ENCODE peak calls at places on chromosomes 3 and 15, in six cellular contexts. A is prostate gland, E is suprapubic skin, I is GM23338, D is endothelial cell of umbilical vein, Q is GM12878. C is an unnamed sample.

GRCh38 chr15:100794008-100794407 is 85.6 kb upstream of the ALDH1A3 start:
- DNase-seq in A (no peak), E (no peak), I (no peak), D (no peak), Q (no peak), C (no peak)

GRCh38 chr3:33787328-33788009 is 11.0 kb upstream of the PDCD6IP start:
- DNase-seq in A (peak; percentile 79), E (no peak), I (peak; percentile 92), D (peak; percentile 71), Q (no peak), C (no peak)

GRCh38 chr15:29090617-29091466 is 178.8 kb downstream of the NSMCE3 start:
- DNase-seq in A (no peak), E (no peak), I (peak; percentile 78), D (no peak), Q (no peak), C (no peak)

GRCh38 chr3:182027366-182027765 is 315.6 kb downstream of the SOX2 start:
- DNase-seq in A (no peak), E (no peak), I (no peak), D (no peak), Q (no peak), C (no peak)

GRCh38 chr3:114035146-114035545 is 21.2 kb downstream of the CCDC191 start:
- DNase-seq in A (no peak), E (no peak), I (no peak), D (no peak), Q (no peak), C (no peak)

GRCh38 chr3:148400754-148401153 is 296.9 kb upstream of the AGTR1 start:
- DNase-seq in A (no peak), E (no peak), I (no peak), D (no peak), Q (no peak), C (no peak)

GRCh38 chr3:178289544-178290160 is 246.6 kb upstream of the KCNMB2 start:
- DNase-seq in A (peak; percentile 14), E (no peak), I (no peak), D (no peak), Q (no peak), C (no peak)

GRCh38 chr15:75058127-75058905 is 34.9 kb downstream of the PPCDC start:
- DNase-seq in A (no peak), E (no peak), I (peak; percentile 17), D (no peak), Q (no peak), C (peak; percentile 78)

GRCh38 chr3:62755285-62755684 is 119.9 kb downstream of the CADPS start:
- DNase-seq in A (no peak), E (no peak), I (no peak), D (no peak), Q (no peak), C (no peak)

GRCh38 chr15:38668433-38669159 is 104.0 kb upstream of the RASGRP1 start:
- DNase-seq in A (no peak), E (no peak), I (no peak), D (no peak), Q (no peak), C (no peak)

GRCh38 chr3:108175352-108175751 is 46.9 kb downstream of the IFT57 start:
- DNase-seq in A (no peak), E (no peak), I (peak; percentile 8), D (no peak), Q (no peak), C (no peak)

GRCh38 chr15:33152502-33153109 is 41.9 kb downstream of the FMN1 start:
- DNase-seq in A (no peak), E (no peak), I (no peak), D (no peak), Q (no peak), C (no peak)

GRCh38 chr3:13705702-13706280 is 156.9 kb downstream of the FBLN2 start:
- DNase-seq in A (no peak), E (peak; percentile 40), I (no peak), D (no peak), Q (no peak), C (peak; percentile 62)

GRCh38 chr15:76149291-76149910 is 89.6 kb downstream of the TMEM266 start:
- DNase-seq in A (no peak), E (no peak), I (no peak), D (no peak), Q (no peak), C (no peak)

GRCh38 chr3:132726341-132726823 is 4.2 kb upstream of the NPHP3 start:
- DNase-seq in A (no peak), E (no peak), I (peak; percentile 59), D (peak; percentile 68), Q (no peak), C (no peak)

GRCh38 chr15:41690636-41691035 is 30.4 kb downstream of the MGA start:
- DNase-seq in A (no peak), E (no peak), I (no peak), D (no peak), Q (no peak), C (no peak)

GRCh38 chr15:91141102-91141501 is 41.0 kb downstream of the SV2B start:
- DNase-seq in A (no peak), E (no peak), I (no peak), D (no peak), Q (no peak), C (no peak)

GRCh38 chr3:145882416-145882815 is 278.6 kb downstream of the PLOD2 start:
- DNase-seq in A (no peak), E (no peak), I (no peak), D (no peak), Q (no peak), C (no peak)

GRCh38 chr3:135034291-135034768 is 239.3 kb downstream of the EPHB1 start:
- DNase-seq in A (no peak), E (no peak), I (no peak), D (no peak), Q (no peak), C (no peak)

GRCh38 chr15:60047701-60048100 is 43.6 kb downstream of the FOXB1 start:
- DNase-seq in A (no peak), E (no peak), I (no peak), D (no peak), Q (no peak), C (no peak)

GRCh38 chr3:80696280-80696679 is 928.5 kb upstream of the ROBO1 start:
- DNase-seq in A (peak; percentile 74), E (no peak), I (peak; percentile 21), D (peak; percentile 41), Q (no peak), C (no peak)

GRCh38 chr3:149810846-149811245 is 2.2 kb upstream of the RNF13 start:
- DNase-seq in A (no peak), E (no peak), I (no peak), D (no peak), Q (no peak), C (no peak)

GRCh38 chr15:88580532-88580931 is 34.1 kb upstream of the DET1 start:
- DNase-seq in A (no peak), E (no peak), I (no peak), D (peak; percentile 55), Q (no peak), C (no peak)

GRCh38 chr15:46344115-46344749 is 709.4 kb downstream of the SQOR start:
- DNase-seq in A (no peak), E (no peak), I (peak; percentile 24), D (no peak), Q (no peak), C (no peak)

GRCh38 chr3:110894574-110894973 is 177.0 kb upstream of the NECTIN3 start:
- DNase-seq in A (no peak), E (no peak), I (no peak), D (no peak), Q (no peak), C (no peak)

GRCh38 chr15:89091667-89092220 is 3.5 kb downstream of the ABHD2 start:
- DNase-seq in A (no peak), E (no peak), I (no peak), D (no peak), Q (no peak), C (no peak)

GRCh38 chr3:101677436-101678286 is 729 bp upstream of the ZBTB11 start:
- DNase-seq in A (peak; percentile 13), E (no peak), I (peak; percentile 48), D (no peak), Q (no peak), C (no peak)
- TF ChIP-seq POLR2AphosphoS5 in A (no peak), E (no peak), I (no peak), D (no peak), Q (no peak), C (no peak)

DNA sequence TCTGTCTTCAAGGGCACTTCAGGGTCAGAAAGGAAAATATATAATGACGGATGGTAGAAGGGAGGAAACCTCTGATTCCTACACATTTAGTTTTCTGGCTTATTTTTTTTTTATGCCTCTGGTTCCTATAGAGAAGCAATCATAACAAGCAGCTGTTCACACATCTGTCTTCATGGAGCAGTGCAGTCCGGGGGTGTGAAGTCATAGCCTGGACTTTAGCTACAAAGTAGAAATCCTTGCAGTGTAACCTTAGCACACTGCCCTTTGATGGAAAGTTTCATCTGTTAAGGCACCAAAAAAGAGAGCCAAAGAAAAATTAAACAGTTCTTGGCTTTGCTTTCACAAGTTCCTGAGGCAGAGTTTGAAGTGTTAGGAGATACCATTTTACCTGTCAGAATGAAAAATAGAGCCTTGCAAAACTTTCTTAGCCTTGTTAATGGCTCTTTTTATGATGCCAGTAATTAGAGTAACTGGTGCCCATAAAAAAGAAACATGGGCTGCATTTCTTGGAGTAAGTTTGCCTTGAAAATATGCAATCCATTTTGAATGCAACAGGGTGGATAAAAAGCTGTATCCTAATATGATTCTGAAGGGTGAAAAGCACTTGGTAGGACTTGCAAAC is 84.1 kb downstream of the PIK3R4 start:
- DNase-seq in A (no peak), E (no peak), I (no peak), D (no peak), Q (no peak), C (no peak)
- TF ChIP-seq POLR2AphosphoS5 in A (peak; percentile 16), E (no peak), I (no peak), D (no peak), Q (no peak), C (no peak)

GRCh38 chr3:29683306-29683993 is 402.6 kb downstream of the RBMS3 start:
- DNase-seq in A (no peak), E (no peak), I (no peak), D (peak; percentile 92), Q (peak; percentile 60), C (no peak)
- TF ChIP-seq POLR2AphosphoS5 in A (no peak), E (no peak), I (no peak), D (no peak), Q (no peak), C (no peak)

GRCh38 chr3:16432714-16433113 is 80.8 kb downstream of the RFTN1 start:
- DNase-seq in A (no peak), E (no peak), I (no peak), D (no peak), Q (no peak), C (no peak)

GRCh38 chr3:16429086-16429485 is 84.4 kb downstream of the RFTN1 start:
- DNase-seq in A (no peak), E (no peak), I (no peak), D (no peak), Q (no peak), C (no peak)

GRCh38 chr3:16437640-16438039 is 75.9 kb downstream of the RFTN1 start:
- DNase-seq in A (no peak), E (no peak), I (no peak), D (no peak), Q (no peak), C (no peak)

GRCh38 chr3:16430717-16431630 is 82.5 kb downstream of the RFTN1 start:
- DNase-seq in A (no peak), E (no peak), I (no peak), D (no peak), Q (peak; percentile 75), C (no peak)

DNA sequence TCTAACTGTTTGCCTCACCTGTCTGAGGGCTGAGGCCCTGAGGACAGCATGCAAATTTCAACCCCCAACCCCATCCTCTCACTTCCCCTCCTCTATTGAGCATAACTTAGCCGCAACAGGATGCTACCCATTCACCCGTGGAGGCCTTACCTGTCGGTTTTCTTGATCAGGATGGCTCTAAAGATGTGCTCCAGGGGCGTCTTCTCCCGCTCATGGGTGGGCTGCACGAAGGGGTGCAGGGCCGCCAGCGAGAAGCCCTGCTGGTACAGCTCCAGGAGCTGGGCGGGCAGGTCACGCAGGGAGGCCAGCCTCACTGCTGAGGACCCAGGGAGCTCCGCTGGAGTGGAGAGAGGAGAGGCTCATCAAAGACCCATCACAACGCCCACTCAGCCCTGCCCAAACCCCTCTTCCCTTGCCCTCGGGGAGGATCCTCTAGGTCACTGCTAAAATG is 79.8 kb downstream of the RFTN1 start:
- DNase-seq in A (no peak), E (no peak), I (peak; percentile 40), D (no peak), Q (peak; percentile 74), C (no peak)
- TF ChIP-seq POLR2AphosphoS5 in A (no peak), E (no peak), I (no peak), D (no peak), Q (peak; percentile 43), C (no peak)